ENCODE peak calls at places on chromosomes 5 and 9, in five cellular contexts. E is thyroid gland, Y is WERI-Rb-1, O is tibial artery, S is endodermal cell. G is an unnamed sample.

GRCh38 chr9:134899168-134899567 is 18.5 kb downstream of the FCN1 start:
- DNase-seq in E (no peak), O (no peak), S (no peak), Y (no peak), G (no peak)

GRCh38 chr5:10536511-10536910 is 27.4 kb upstream of the ANKRD33B start:
- DNase-seq in Y (no peak), O (no peak), S (no peak), E (no peak), G (no peak)

GRCh38 chr9:127919253-127919815 is 2.5 kb upstream of the ST6GALNAC4 start:
- DNase-seq in O (peak; percentile 97), S (no peak), Y (no peak), E (peak; percentile 70), G (no peak)

GRCh38 chr5:106530150-106530549 is 1140.6 kb downstream of the EFNA5 start:
- DNase-seq in E (no peak), S (no peak), O (no peak), Y (no peak), G (no peak)

GRCh38 chr5:100901851-100902341 is 1.2 kb downstream of the ST8SIA4 start:
- DNase-seq in E (peak; percentile 14), Y (no peak), S (peak; percentile 68), O (peak; percentile 62), G (peak; percentile 56)

GRCh38 chr5:33981408-33982171 is 2.9 kb downstream of the SLC45A2 start:
- DNase-seq in S (no peak), E (peak; percentile 9), Y (no peak), O (no peak), G (no peak)

GRCh38 chr9:136403538-136403914 is 3.6 kb upstream of the SNAPC4 start:
- DNase-seq in E (no peak), O (no peak), Y (no peak), S (no peak), G (peak; percentile 70)

GRCh38 chr9:34985311-34985899 is 4.1 kb upstream of the DNAJB5 start:
- DNase-seq in S (peak; percentile 94), E (peak; percentile 61), O (peak; percentile 49), Y (peak; percentile 73), G (peak; percentile 53)

GRCh38 chr9:99505915-99506314 is 283.8 kb downstream of the SEC61B start:
- DNase-seq in O (no peak), E (no peak), Y (no peak), S (no peak), G (no peak)

GRCh38 chr5:26740182-26740581 is 298.2 kb downstream of the CDH9 start:
- DNase-seq in E (no peak), Y (no peak), S (no peak), O (no peak), G (no peak)

GRCh38 chr9:65437724-65438123 is 152.7 kb upstream of the FOXD4L5 start:
- DNase-seq in E (no peak), S (no peak), O (peak; percentile 4), Y (no peak), G (no peak)

GRCh38 chr9:120783611-120784047 is 9.6 kb downstream of the FBXW2 start:
- DNase-seq in Y (no peak), E (no peak), S (no peak), O (no peak), G (no peak)

GRCh38 chr5:34555699-34556513 is 100.2 kb upstream of the RAI14 start:
- DNase-seq in E (no peak), S (no peak), Y (peak; percentile 73), O (no peak), G (no peak)

GRCh38 chr5:154923441-154924430 is 14.3 kb downstream of the GEMIN5 start:
- DNase-seq in Y (no peak), O (no peak), E (no peak), S (no peak), G (no peak)

GRCh38 chr9:77455312-77455927 is 192.7 kb downstream of the GNA14 start:
- DNase-seq in O (no peak), Y (peak; percentile 89), S (peak; percentile 79), E (no peak), G (no peak)

GRCh38 chr5:6705088-6705487 is 8.1 kb upstream of the TENT4A start:
- DNase-seq in O (no peak), E (no peak), S (no peak), Y (no peak), G (no peak)

GRCh38 chr9:86407022-86407421 is 52.8 kb upstream of the TUT7 start:
- DNase-seq in Y (no peak), E (peak; percentile 52), O (no peak), S (peak; percentile 61), G (no peak)

GRCh38 chr9:137034039-137034708 is 2.3 kb upstream of the FUT7 start:
- DNase-seq in E (no peak), Y (no peak), S (no peak), O (no peak), G (no peak)

GRCh38 chr9:134585746-134586706 is 55.6 kb upstream of the COL5A1 start:
- DNase-seq in Y (peak; percentile 43), E (no peak), S (peak; percentile 69), O (peak; percentile 69), G (no peak)

GRCh38 chr5:16889972-16890519 is 46.0 kb downstream of the MYO10 start:
- DNase-seq in E (no peak), Y (no peak), O (no peak), S (no peak), G (no peak)

GRCh38 chr5:151051931-151052608 is 28.8 kb downstream of the TNIP1 start:
- DNase-seq in O (no peak), Y (no peak), E (no peak), S (no peak), G (no peak)

GRCh38 chr9:106678273-106678672 is 184.7 kb upstream of the ZNF462 start:
- DNase-seq in E (no peak), Y (no peak), S (no peak), O (no peak), G (no peak)

GRCh38 chr5:170782438-170782837 is 1.1 kb upstream of the GABRP start:
- DNase-seq in O (no peak), E (peak; percentile 39), S (no peak), Y (no peak), G (no peak)

DNA sequence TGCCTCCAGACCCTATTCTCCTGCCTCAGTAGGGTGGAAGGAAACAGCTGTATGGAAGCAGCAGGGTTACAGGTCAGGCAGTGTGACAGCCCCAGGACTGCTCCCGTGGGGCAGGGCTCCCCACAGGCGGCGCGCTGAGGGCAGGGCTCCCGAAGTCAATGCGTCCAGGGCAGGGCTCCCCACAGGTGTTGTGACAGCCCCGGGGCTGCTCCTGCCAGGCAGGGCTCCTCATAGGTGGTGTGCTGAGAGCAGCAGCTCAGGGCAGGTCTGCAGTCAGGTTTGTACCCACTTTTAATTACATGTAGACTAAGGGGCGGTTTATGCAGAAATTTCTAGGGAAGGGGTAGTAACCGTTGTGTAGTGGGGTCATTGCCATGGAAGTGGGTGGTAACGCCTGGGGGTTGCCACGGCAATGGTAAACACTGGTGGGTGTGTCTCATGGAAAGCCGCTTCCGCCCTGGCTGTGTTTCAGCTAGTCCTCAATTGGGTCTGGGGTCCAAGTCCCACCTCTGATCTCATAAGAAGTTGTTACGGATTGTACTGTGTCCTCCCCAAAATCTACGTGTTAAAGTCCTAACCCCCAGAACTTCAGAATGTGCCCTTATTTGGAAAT is 16.7 kb upstream of the TERT start:
- DNase-seq in S (peak; percentile 18), O (peak; percentile 51), E (no peak), Y (peak; percentile 4), G (no peak)
- H3K4me3 ChIP-seq in S (no peak overlapping the region), O (no peak overlapping the region), E (no peak overlapping the region), Y (no peak overlapping the region), G (no peak overlapping the region)

GRCh38 chr5:115963566-115963965 is 1.3 kb downstream of the LVRN start:
- DNase-seq in S (peak; percentile 60), Y (no peak), O (no peak), E (peak; percentile 4), G (no peak)
- H3K27me3 ChIP-seq in S (peaks cover 82% of the 10 kb centered on the region), Y (peaks cover 2% of the 10 kb centered on the region), O (no peaks in the 10 kb centered on the region), E (peaks cover 17% of the 10 kb centered on the region), G (peaks cover 16% of the 10 kb centered on the region)

DNA sequence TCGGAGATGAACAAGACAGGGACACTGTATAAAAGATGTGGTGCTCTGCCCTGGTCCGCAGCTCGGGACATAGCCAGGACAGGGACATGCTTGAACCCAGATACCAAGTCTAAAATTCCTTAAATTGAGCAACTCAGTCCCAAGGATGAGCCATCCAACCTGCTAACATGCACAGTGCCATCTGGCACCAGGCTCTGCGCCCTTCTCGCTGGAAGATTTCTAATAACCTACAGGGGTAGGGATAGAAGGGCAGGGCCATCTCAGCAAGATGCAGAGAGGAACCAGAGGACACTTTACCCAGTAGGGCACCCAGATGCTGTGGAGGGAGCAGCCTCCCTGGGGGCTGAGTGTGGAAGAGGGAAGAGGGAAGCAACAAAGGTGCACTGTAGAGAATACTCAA is 60.1 kb downstream of the SEMA4D start:
- DNase-seq in S (no peak), E (no peak), Y (no peak), O (no peak), G (no peak)
- H3K4me3 ChIP-seq in S (no peak overlapping the region), E (no peak overlapping the region), Y (no peak overlapping the region), O (no peak overlapping the region), G (no peak overlapping the region)

GRCh38 chr5:93582677-93583524 is at the start of gene NR2F1:
- DNase-seq in O (no peak), Y (peak; percentile 85), S (peak; percentile 88), E (no peak), G (no peak)
- H3K27me3 ChIP-seq in O (peaks cover 14% of the 10 kb centered on the region), Y (peaks cover 11% of the 10 kb centered on the region), S (peaks cover 87% of the 10 kb centered on the region), E (peaks cover 23% of the 10 kb centered on the region), G (peaks cover 76% of the 10 kb centered on the region)

DNA sequence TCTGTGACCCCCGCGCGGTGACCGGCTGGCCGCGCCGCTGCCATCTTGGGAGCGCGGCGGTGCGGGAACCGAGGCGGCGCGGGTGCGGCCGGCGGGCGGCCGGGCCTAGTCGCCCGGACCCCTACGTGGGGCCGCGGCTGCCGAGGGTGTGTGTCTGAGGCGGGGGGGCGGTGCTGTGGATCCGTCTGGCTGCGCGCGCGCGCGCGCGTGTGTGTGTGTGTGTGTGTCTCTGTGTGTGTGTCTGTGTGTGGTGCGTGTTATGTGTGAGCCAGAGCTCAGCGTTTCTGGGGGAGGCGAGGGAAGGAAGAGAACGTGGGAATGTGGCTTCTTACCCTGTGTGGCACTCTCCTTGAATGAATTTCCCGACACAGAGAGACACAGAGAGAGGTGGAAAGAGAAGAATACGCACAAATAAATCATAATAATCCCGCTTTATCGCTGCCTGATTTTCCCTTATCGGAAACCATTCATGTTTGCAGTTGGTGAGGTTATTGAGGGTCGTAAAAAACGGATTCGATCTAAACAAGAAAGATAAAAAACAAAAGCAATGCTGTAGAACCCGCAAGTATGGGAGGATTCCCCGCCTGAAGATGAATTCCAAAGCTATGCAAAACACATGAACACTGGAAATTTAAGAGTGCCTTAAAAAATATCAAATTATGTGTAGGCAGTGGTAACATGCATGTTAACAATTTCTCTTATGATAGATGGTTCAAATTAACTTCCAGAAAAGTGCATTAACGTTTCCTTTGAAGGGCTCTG is 5.7 kb downstream of the NR2F1 start:
- DNase-seq in E (no peak), Y (no peak), S (no peak), O (no peak), G (no peak)
- H3K4me3 ChIP-seq in E (no peak overlapping the region), Y (no peak overlapping the region), S (peak overlapping the region; percentile 18), O (no peak overlapping the region), G (no peak overlapping the region)

GRCh38 chr5:77908787-77909186 is 132.6 kb upstream of the TBCA start:
- DNase-seq in Y (no peak), S (no peak), E (no peak), O (no peak), G (no peak)

GRCh38 chr5:77910789-77911188 is 134.7 kb upstream of the TBCA start:
- DNase-seq in O (no peak), E (no peak), Y (no peak), S (no peak), G (no peak)

GRCh38 chr5:77907786-77908185 is 131.6 kb upstream of the TBCA start:
- DNase-seq in S (no peak), E (no peak), O (no peak), Y (no peak), G (no peak)

GRCh38 chr5:77906806-77907205 is 130.7 kb upstream of the TBCA start:
- DNase-seq in S (no peak), E (no peak), Y (no peak), O (no peak), G (no peak)

GRCh38 chr5:77909237-77909636 is 133.1 kb upstream of the TBCA start:
- DNase-seq in S (no peak), Y (no peak), O (no peak), E (no peak), G (no peak)
- H3K27me3 ChIP-seq in S (no peaks in the 10 kb centered on the region), Y (no peaks in the 10 kb centered on the region), O (peaks cover 3% of the 10 kb centered on the region), E (no peaks in the 10 kb centered on the region), G (no peaks in the 10 kb centered on the region)

G was measured in CD8-positive, alpha-beta memory T cell.